ENCODE peak calls at places on chromosomes 6 and 20, in five cellular contexts. K is CD4-positive, alpha-beta T cell; I is astrocyte; A is cardiac muscle cell; G is epithelial cell of esophagus. H is an unnamed sample.
A peak's percentile ranks its signal among the peaks of the same experiment; 100 is the strongest.

GRCh38 chr6:46440133-46440532 is 51.1 kb downstream of the RCAN2 start:
- DNase-seq in K (no peak), I (peak; percentile 9), A (no peak), G (no peak), H (no peak)

GRCh38 chr6:99940582-99940981 is 53.4 kb downstream of the MCHR2 start:
- DNase-seq in K (no peak), I (no peak), A (no peak), G (no peak), H (no peak)

GRCh38 chr20:49658508-49658907 is 55.2 kb downstream of the B4GALT5 start:
- DNase-seq in K (no peak), I (no peak), A (no peak), G (no peak), H (no peak)

GRCh38 chr20:46123482-46124245 is 5.5 kb downstream of the CD40 start:
- DNase-seq in K (no peak), I (no peak), A (no peak), G (no peak), H (no peak)

GRCh38 chr6:167420858-167421766 is 96.2 kb downstream of the TTLL2 start:
- DNase-seq in K (no peak), I (no peak), A (no peak), G (no peak), H (peak; percentile 82)

GRCh38 chr6:139742671-139743070 is 368.2 kb upstream of the CITED2 start:
- DNase-seq in K (no peak), I (no peak), A (no peak), G (no peak), H (no peak)

GRCh38 chr6:142378138-142378875 is 76.5 kb downstream of the ADGRG6 start:
- DNase-seq in K (no peak), I (peak; percentile 94), A (peak; percentile 96), G (peak; percentile 48), H (no peak)

GRCh38 chr20:1761116-1761515 is 103.5 kb upstream of the SIRPG start:
- DNase-seq in K (no peak), I (peak; percentile 95), A (peak; percentile 76), G (peak; percentile 89), H (no peak)

GRCh38 chr6:53066059-53066406 is 829 bp downstream of the FBXO9 start:
- DNase-seq in K (no peak), I (no peak), A (peak; percentile 35), G (peak; percentile 40), H (no peak)

GRCh38 chr6:37798436-37799262 is 20.9 kb upstream of the ZFAND3 start:
- DNase-seq in K (no peak), I (no peak), A (no peak), G (no peak), H (no peak)

GRCh38 chr6:829646-830045 is 136.7 kb upstream of the EXOC2 start:
- DNase-seq in K (no peak), I (no peak), A (no peak), G (no peak), H (no peak)

GRCh38 chr20:3922983-3923339 is 33.8 kb downstream of the PANK2 start:
- DNase-seq in K (no peak), I (no peak), A (no peak), G (no peak), H (no peak)

GRCh38 chr6:169252805-169253189 is 849 bp downstream of the THBS2 start:
- DNase-seq in K (no peak), I (peak; percentile 38), A (peak; percentile 52), G (no peak), H (peak; percentile 70)

GRCh38 chr6:130893277-130893676 is 66.1 kb downstream of the SMLR1 start:
- DNase-seq in K (no peak), I (no peak), A (no peak), G (no peak), H (no peak)

GRCh38 chr6:81772741-81773140 is 20.3 kb upstream of the TENT5A start:
- DNase-seq in K (no peak), I (peak; percentile 60), A (no peak), G (peak; percentile 87), H (no peak)

GRCh38 chr6:25350593-25350992 is 71.4 kb downstream of the CARMIL1 start:
- DNase-seq in K (no peak), I (no peak), A (no peak), G (no peak), H (no peak)

DNA sequence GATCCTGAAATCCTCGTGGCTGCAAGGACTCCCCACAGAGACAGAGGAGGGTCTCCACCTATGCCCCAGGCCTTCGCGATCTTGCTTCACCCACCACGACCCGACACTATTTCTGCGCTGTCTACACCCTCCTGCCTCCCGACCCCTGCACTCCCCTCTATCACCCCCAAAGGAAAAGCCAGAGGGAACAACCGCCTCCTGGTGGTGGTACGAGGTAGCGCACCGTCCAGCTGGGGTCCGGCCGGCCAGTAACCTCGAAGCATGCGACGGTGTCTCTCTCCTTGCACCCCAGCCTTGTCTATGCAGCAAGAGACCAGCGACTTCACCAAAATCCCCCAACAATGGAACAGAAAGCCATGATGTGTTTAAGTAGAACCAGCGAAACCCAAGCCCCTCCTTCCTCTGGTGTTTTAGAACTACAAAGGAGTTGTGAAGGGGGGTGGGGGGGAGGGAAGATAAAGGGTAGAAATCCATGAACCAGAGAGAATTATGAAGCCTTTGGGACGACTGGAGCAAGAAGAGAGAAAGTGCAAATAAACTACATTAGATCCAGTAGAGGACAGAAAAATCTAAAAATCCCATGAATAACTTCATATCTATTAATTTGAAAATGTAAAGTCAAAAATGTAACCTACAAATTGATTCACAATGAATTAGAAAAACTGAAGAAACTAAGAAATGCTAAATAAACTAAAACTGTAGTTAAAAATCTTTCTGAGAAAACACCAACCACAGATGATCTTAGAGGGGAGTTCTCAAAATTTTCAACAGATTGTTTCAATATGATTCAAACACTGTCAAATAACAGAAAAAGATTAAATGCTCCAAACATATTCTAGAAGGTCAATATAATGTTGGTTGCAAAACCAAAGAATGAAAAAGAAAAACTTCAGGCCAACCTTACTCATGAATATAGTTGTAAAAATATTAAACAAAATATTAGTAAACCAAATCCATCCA is 168.0 kb downstream of the CDK19 start:
- DNase-seq in K (no peak), I (no peak), A (no peak), G (no peak), H (no peak)
- TF ChIP-seq CTCF in K (no peak), I (no peak), A (peak; percentile 53), G (peak; percentile 21), H (peak; percentile 31)

GRCh38 chr6:108711831-108712230 is 136.4 kb upstream of the ARMC2 start:
- DNase-seq in K (no peak), I (no peak), A (peak; percentile 54), G (no peak), H (no peak)
- TF ChIP-seq CTCF in K (no peak), I (no peak), A (no peak), G (no peak), H (no peak)

DNA sequence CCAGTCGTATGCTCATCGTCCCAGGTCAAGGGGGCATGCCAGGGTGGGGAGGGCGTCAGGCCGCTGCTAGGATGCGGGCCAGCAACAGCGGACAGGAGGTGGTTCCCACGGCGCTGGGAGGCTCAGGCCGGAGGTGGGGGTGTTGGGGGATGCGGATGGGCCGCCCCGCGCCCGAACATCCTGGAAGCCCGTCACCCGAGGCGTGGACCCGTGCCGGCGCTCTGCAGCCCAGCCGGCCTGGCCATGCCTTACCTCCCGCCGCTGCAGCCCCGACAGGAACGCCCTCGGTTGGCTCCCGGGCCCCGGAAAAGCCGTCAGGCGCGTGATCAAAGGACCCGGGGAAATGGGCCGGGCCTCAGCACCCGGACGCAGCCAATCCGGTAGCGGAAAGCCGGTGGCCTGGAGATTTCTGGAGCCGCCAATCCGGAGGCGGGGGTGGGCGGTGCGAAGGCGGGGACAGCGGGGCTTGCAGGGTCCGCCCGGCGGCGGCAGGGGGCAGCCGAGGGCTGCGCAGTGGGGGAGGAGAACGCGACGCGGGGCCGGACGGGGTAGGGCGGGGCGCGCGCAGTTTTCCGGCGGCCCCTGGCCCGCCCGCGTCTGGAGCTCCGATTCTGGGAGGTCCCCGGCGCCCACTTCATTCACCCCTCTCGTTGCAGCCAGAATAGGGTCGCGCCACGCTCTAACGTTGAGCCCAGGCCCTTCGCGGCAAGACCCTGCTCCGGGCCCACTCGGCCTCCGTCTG is at the start of gene SMIM29:
- DNase-seq in K (peak; percentile 96), I (peak; percentile 84), A (peak; percentile 97), G (peak; percentile 96), H (peak; percentile 99)
- TF ChIP-seq CTCF in K (peak; percentile 89), I (peak; percentile 30), A (peak; percentile 79), G (peak; percentile 56), H (peak; percentile 98)

DNA sequence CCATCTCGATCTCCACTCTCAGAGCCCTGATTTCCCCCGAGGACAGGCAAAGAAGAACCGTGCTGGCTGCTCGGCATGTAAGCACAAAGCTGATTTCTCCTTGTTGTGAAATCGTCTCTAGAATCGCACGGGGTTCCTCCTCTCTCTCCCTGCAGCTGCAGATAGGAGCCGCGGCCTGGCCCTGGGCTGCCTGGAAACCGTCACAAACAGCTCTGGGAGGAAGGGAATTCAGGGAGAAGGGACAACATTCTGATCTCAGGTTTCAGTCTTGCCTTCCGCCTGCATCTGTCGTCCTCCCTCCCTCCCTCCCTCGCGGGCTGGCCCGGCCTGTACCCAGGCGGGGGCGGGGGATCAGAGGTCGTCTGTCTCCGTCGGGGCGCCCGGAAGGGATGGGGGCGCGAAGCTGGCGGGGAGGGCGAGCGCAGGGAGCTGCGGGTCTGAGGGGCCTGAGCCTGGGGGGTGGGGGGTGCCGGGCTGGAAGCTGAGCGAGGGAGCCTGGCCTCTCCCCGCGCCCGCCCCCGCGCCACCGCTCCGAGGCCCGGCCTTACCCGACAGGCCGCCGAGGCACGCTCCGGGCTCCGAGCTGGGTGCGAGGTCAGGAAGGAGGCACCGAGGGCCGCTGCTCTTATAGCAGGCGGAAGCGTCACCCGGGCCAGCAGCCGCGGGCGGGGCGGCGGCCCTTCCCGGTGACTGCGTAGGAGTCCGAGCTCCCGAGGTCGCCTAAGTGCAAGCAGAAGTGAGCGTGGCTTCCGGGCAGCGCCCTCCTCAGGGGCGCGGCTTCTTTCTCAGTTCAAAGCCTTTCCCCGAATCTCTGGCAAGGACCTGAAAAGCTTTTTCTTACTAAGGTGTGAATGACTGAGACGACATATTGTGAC is at the start of gene SERPINB1:
- DNase-seq in K (peak; percentile 60), I (peak; percentile 90), A (peak; percentile 98), G (peak; percentile 94), H (peak; percentile 91)
- TF ChIP-seq CTCF in K (no peak), I (no peak), A (no peak), G (no peak), H (peak; percentile 20)

GRCh38 chr6:56843476-56844349 is 111.2 kb upstream of the BEND6 start:
- DNase-seq in K (peak; percentile 27), I (peak; percentile 63), A (peak; percentile 80), G (peak; percentile 91), H (peak; percentile 95)
- TF ChIP-seq CTCF in K (peak; percentile 24), I (no peak), A (peak; percentile 67), G (peak; percentile 50), H (peak; percentile 79)

GRCh38 chr6:147401779-147402178 is 106.7 kb upstream of the SAMD5 start:
- DNase-seq in K (no peak), I (no peak), A (no peak), G (no peak), H (no peak)

GRCh38 chr6:147406783-147407182 is 101.7 kb upstream of the SAMD5 start:
- DNase-seq in K (no peak), I (no peak), A (no peak), G (no peak), H (no peak)

DNA sequence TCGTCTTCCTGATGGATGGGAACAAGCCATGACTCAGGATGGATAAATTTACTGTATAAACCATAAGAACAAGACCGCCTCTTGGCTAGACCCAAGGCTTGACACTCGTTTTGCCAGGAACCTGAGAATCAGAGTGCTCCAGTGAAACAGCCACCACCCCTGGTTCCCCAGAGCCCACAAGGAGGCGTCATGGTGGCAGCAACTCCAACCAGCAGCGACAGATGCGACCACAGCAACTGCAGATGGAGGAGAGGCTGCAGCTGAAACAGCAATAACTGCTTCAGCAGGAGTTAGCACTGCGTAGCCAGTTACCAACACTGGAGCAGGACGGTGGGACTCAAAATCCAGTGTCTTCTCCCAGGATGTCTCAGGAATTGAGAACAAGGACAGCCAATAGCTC is 100.9 kb upstream of the SAMD5 start:
- DNase-seq in K (no peak), I (no peak), A (no peak), G (no peak), H (no peak)
- TF ChIP-seq CTCF in K (no peak), I (no peak), A (no peak), G (no peak), H (no peak)

GRCh38 chr20:37276494-37277252 is 12.8 kb upstream of the MANBAL start:
- DNase-seq in K (no peak), I (peak; percentile 79), A (peak; percentile 87), G (peak; percentile 77), H (no peak)
- TF ChIP-seq CTCF in K (no peak), I (peak; percentile 33), A (peak; percentile 44), G (peak; percentile 48), H (peak; percentile 55)

H was measured in osteocyte.